ENCODE peak calls at places on chromosomes 4 and X, in seven cellular contexts. D is omental fat pad, C is heart right ventricle, S is ovary, G is A673, M is ascending aorta, V is glutamatergic neuron. J is an unnamed sample.

GRCh38 chr4:64497526-64497925 is 88.3 kb upstream of the TECRL start:
- DNase-seq in D (no peak), C (no peak), S (no peak), G (no peak), M (no peak), V (no peak), J (no peak)

GRCh38 chr4:3766791-3767561 is 791 bp downstream of the ADRA2C start:
- DNase-seq in D (no peak), C (no peak), S (no peak), G (peak; percentile 71), M (no peak), V (peak; percentile 77), J (no peak)

GRCh38 chr4:163673848-163674702 is 179.6 kb downstream of the TMA16 start:
- DNase-seq in D (no peak), C (no peak), S (no peak), G (no peak), M (no peak), V (no peak), J (no peak)

GRCh38 chr4:19523964-19524363 is 727.7 kb upstream of the SLIT2 start:
- DNase-seq in D (no peak), C (no peak), S (no peak), G (no peak), M (no peak), V (no peak), J (no peak)

GRCh38 chr4:66647468-66647867 is 897.8 kb downstream of the CENPC start:
- DNase-seq in D (no peak), C (no peak), S (no peak), G (no peak), M (no peak), V (no peak), J (no peak)

GRCh38 chr4:158243071-158243470 is 32.8 kb downstream of the TMEM144 start:
- DNase-seq in D (no peak), C (no peak), S (no peak), G (no peak), M (no peak), V (no peak), J (no peak)

GRCh38 chr4:72326692-72327632 is 242.1 kb downstream of the ADAMTS3 start:
- DNase-seq in D (no peak), C (no peak), S (no peak), G (peak; percentile 28), M (no peak), V (no peak), J (no peak)

GRCh38 chrX:22300130-22300529 is 27.4 kb downstream of the CBLL2 start:
- DNase-seq in D (no peak), C (peak; percentile 16), S (no peak), G (peak; percentile 48), M (no peak), V (no peak), J (no peak)

GRCh38 chr4:110631582-110632505 is 9.0 kb upstream of the PITX2 start:
- DNase-seq in D (no peak), C (peak; percentile 45), S (no peak), G (peak; percentile 92), M (no peak), V (peak; percentile 85), J (no peak)

GRCh38 chrX:52934704-52935468 is 23.4 kb downstream of the FAM156A start:
- DNase-seq in D (peak; percentile 99), C (peak; percentile 91), S (peak; percentile 99), G (peak; percentile 98), M (peak; percentile 84), V (peak; percentile 84), J (peak; percentile 87)

GRCh38 chrX:80648023-80648422 is 161.7 kb downstream of the BRWD3 start:
- DNase-seq in D (no peak), C (no peak), S (no peak), G (peak; percentile 11), M (no peak), V (no peak), J (no peak)

GRCh38 chr4:152357206-152357605 is 178.7 kb downstream of the FBXW7 start:
- DNase-seq in D (no peak), C (no peak), S (no peak), G (no peak), M (no peak), V (no peak), J (no peak)

GRCh38 chrX:357693-358471 is 28.8 kb downstream of the PPP2R3B start:
- DNase-seq in D (no peak), C (no peak), S (no peak), G (peak; percentile 25), M (no peak), V (no peak), J (no peak)

GRCh38 chrX:156003486-156004185 is 6.1 kb downstream of the IL9R start:
- DNase-seq in D (no peak), C (no peak), S (no peak), G (no peak), M (no peak), V (no peak), J (no peak)

GRCh38 chr4:168398589-168398988 is 80.0 kb upstream of the DDX60 start:
- DNase-seq in D (no peak), C (no peak), S (no peak), G (no peak), M (no peak), V (no peak), J (no peak)

GRCh38 chr4:122293374-122294365 is 85.1 kb upstream of the ADAD1 start:
- DNase-seq in D (no peak), C (no peak), S (no peak), G (no peak), M (no peak), V (peak; percentile 67), J (no peak)

GRCh38 chr4:48931459-48931858 is 24.9 kb upstream of the OCIAD2 start:
- DNase-seq in D (no peak), C (no peak), S (no peak), G (no peak), M (no peak), V (no peak), J (no peak)
- TF ChIP-seq CTCF in D (no peak), C (no peak), S (no peak), G (no peak), M (no peak), V (no peak), J (no peak)

GRCh38 chr4:145876531-145877180 is 62.0 kb downstream of the ZNF827 start:
- DNase-seq in D (no peak), C (no peak), S (no peak), G (no peak), M (no peak), V (no peak), J (no peak)
- TF ChIP-seq CTCF in D (no peak), C (no peak), S (no peak), G (no peak), M (no peak), V (no peak), J (no peak)

DNA sequence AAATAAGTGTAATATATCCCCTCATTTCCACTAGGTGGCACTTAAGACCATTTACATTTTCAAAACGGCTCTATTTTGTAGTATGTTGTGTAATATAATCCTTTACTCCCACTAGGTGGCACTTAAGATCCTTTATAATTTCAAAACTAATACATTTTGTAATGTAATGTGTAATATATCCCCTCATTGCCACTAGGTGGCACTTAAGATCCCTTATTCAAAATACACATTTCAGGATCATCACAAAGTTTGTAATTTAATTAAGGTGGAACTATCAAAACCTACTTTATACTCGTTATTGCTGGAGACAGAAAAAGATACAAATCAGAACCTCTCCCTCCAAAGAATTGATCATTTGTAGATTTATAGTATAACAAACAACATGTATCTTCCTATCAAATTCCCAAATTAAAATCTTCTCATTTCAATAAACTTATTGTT is 132.5 kb downstream of the ARHGAP6 start:
- DNase-seq in D (no peak), C (peak; percentile 3), S (no peak), G (peak; percentile 89), M (no peak), V (no peak), J (no peak)
- TF ChIP-seq CTCF in D (peak; percentile 65), C (peak; percentile 89), S (peak; percentile 98), G (peak; percentile 96), M (peak; percentile 74), V (peak; percentile 84), J (peak; percentile 71)

GRCh38 chrX:10254746-10255145 is 98.0 kb downstream of the CLCN4 start:
- DNase-seq in D (no peak), C (no peak), S (no peak), G (no peak), M (no peak), V (no peak), J (no peak)
- TF ChIP-seq CTCF in D (no peak), C (peak; percentile 18), S (no peak), G (peak; percentile 18), M (no peak), V (no peak), J (no peak)

GRCh38 chr4:57243071-57243470 is 132.9 kb upstream of the IGFBP7 start:
- DNase-seq in D (no peak), C (no peak), S (no peak), G (no peak), M (no peak), V (no peak), J (no peak)
- TF ChIP-seq CTCF in D (no peak), C (no peak), S (no peak), G (no peak), M (no peak), V (no peak), J (no peak)